ENCODE peak calls at places on chromosomes 13 and 19, in six cellular contexts. One of them, this sample, is unnamed.

GRCh38 chr13:110391273-110391672 is 84.2 kb downstream of the COL4A2 start:
- DNase-seq in A549: no peak
- DNase-seq in tibial artery: no peak
- DNase-seq in esophagus squamous epithelium: no peak
- DNase-seq in hepatocyte: no peak
- DNase-seq in breast epithelium: no peak
- DNase-seq in this sample: no peak

GRCh38 chr13:53200498-53201453 is 172.2 kb downstream of the OLFM4 start:
- DNase-seq in A549: no peak
- DNase-seq in tibial artery: no peak
- DNase-seq in esophagus squamous epithelium: no peak
- DNase-seq in hepatocyte: peak
- DNase-seq in breast epithelium: peak
- DNase-seq in this sample: no peak

GRCh38 chr13:51152713-51153112 is 41.6 kb upstream of the C13orf42 start:
- DNase-seq in A549: no peak
- DNase-seq in tibial artery: no peak
- DNase-seq in esophagus squamous epithelium: no peak
- DNase-seq in hepatocyte: peak
- DNase-seq in breast epithelium: no peak
- DNase-seq in this sample: no peak

GRCh38 chr19:15702590-15702930 is 25.3 kb upstream of the OR10H2 start:
- DNase-seq in A549: peak
- DNase-seq in tibial artery: peak
- DNase-seq in esophagus squamous epithelium: peak
- DNase-seq in hepatocyte: no peak
- DNase-seq in breast epithelium: peak
- DNase-seq in this sample: no peak

GRCh38 chr19:50679177-50680125 is 30.2 kb downstream of the C19orf81 start:
- DNase-seq in A549: peak
- DNase-seq in tibial artery: peak
- DNase-seq in esophagus squamous epithelium: no peak
- DNase-seq in hepatocyte: peak
- DNase-seq in breast epithelium: peak
- DNase-seq in this sample: no peak

GRCh38 chr19:30046522-30046921 is 104.5 kb downstream of the URI1 start:
- DNase-seq in A549: peak
- DNase-seq in tibial artery: no peak
- DNase-seq in esophagus squamous epithelium: no peak
- DNase-seq in hepatocyte: no peak
- DNase-seq in breast epithelium: no peak
- DNase-seq in this sample: no peak

GRCh38 chr13:112967666-112968379 is 1.2 kb upstream of the MCF2L start:
- DNase-seq in A549: no peak
- DNase-seq in tibial artery: peak
- DNase-seq in esophagus squamous epithelium: no peak
- DNase-seq in hepatocyte: no peak
- DNase-seq in breast epithelium: peak
- DNase-seq in this sample: no peak

GRCh38 chr13:30037766-30038165 is 187.3 kb upstream of the UBL3 start:
- DNase-seq in A549: no peak
- DNase-seq in tibial artery: no peak
- DNase-seq in esophagus squamous epithelium: no peak
- DNase-seq in hepatocyte: no peak
- DNase-seq in breast epithelium: no peak
- DNase-seq in this sample: no peak

GRCh38 chr19:49408816-49409440 is 14.3 kb downstream of the PTH2 start:
- DNase-seq in A549: no peak
- DNase-seq in tibial artery: no peak
- DNase-seq in esophagus squamous epithelium: no peak
- DNase-seq in hepatocyte: no peak
- DNase-seq in breast epithelium: no peak
- DNase-seq in this sample: no peak

GRCh38 chr13:91506759-91507158 is 108.3 kb downstream of the GPC5 start:
- DNase-seq in A549: no peak
- DNase-seq in tibial artery: no peak
- DNase-seq in esophagus squamous epithelium: no peak
- DNase-seq in hepatocyte: no peak
- DNase-seq in breast epithelium: no peak
- DNase-seq in this sample: no peak

GRCh38 chr19:35704218-35704617 is at the start of gene ZBTB32:
- DNase-seq in A549: no peak
- DNase-seq in tibial artery: no peak
- DNase-seq in esophagus squamous epithelium: no peak
- DNase-seq in hepatocyte: no peak
- DNase-seq in breast epithelium: no peak
- DNase-seq in this sample: no peak

GRCh38 chr19:34733266-34733825 is 697 bp upstream of the ZNF181 start:
- DNase-seq in A549: no peak
- DNase-seq in tibial artery: peak
- DNase-seq in esophagus squamous epithelium: no peak
- DNase-seq in hepatocyte: peak
- DNase-seq in breast epithelium: no peak
- DNase-seq in this sample: peak

GRCh38 chr13:24822640-24823039 is 58.7 kb downstream of the RNF17 start:
- DNase-seq in A549: no peak
- DNase-seq in tibial artery: no peak
- DNase-seq in esophagus squamous epithelium: no peak
- DNase-seq in hepatocyte: no peak
- DNase-seq in breast epithelium: no peak
- DNase-seq in this sample: no peak

GRCh38 chr13:40583738-40584137 is 82.7 kb downstream of the FOXO1 start:
- DNase-seq in A549: no peak
- DNase-seq in tibial artery: no peak
- DNase-seq in esophagus squamous epithelium: no peak
- DNase-seq in hepatocyte: no peak
- DNase-seq in breast epithelium: no peak
- DNase-seq in this sample: no peak

DNA sequence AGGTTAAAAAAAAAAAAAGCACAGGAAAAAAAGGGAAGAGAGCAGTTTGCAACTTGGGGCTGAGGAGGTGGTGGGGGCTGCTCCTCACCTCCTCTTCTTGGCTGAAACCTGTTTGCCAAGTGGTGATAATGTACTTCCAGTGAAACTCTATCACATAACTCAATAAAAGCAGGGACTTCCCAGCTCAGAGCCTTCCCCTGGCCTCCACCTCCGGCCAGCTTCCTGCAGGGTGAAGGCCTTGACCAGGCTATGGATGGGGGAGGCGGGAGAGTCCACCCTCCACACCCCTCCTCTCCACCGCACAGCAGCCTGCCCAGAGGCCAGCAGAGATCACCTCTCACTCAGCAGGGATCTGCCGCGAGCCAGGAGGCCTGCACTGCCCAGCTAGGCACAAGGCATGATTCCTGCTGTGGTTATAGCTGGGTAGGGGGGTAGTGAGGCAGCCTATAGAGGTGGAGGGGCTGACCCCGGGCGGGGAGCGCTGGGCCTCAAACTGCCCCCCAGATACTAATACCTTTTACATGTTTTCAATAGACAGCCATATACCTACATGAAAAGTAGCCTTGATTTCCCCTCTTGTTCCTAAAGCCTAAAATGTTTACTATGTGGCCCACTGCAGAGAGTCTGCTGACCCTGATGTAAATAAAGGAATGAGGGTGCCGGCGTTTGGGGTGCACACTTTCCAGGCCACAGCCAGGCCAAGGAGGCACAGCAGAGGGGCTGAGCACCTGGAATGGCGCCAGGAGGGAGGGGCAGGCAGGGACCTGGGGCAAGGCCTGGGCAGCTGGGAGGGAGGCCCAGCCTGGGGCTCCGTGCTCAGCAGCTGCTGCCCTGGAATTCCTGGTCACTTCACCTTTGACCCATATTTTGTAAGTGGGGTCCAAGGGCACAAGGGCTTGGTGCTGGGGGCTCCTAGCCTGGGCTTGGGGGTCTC is 10.3 kb downstream of the ZNF787 start:
- DNase-seq in A549: no peak
- DNase-seq in tibial artery: no peak
- DNase-seq in esophagus squamous epithelium: no peak
- DNase-seq in hepatocyte: peak
- DNase-seq in breast epithelium: no peak
- DNase-seq in this sample: no peak
- H3K27ac ChIP-seq in A549: peak
- H3K27ac ChIP-seq in tibial artery: no peak
- H3K27ac ChIP-seq in esophagus squamous epithelium: peak
- H3K27ac ChIP-seq in hepatocyte: peak
- H3K27ac ChIP-seq in breast epithelium: peak
- H3K27ac ChIP-seq in this sample: no peak

DNA sequence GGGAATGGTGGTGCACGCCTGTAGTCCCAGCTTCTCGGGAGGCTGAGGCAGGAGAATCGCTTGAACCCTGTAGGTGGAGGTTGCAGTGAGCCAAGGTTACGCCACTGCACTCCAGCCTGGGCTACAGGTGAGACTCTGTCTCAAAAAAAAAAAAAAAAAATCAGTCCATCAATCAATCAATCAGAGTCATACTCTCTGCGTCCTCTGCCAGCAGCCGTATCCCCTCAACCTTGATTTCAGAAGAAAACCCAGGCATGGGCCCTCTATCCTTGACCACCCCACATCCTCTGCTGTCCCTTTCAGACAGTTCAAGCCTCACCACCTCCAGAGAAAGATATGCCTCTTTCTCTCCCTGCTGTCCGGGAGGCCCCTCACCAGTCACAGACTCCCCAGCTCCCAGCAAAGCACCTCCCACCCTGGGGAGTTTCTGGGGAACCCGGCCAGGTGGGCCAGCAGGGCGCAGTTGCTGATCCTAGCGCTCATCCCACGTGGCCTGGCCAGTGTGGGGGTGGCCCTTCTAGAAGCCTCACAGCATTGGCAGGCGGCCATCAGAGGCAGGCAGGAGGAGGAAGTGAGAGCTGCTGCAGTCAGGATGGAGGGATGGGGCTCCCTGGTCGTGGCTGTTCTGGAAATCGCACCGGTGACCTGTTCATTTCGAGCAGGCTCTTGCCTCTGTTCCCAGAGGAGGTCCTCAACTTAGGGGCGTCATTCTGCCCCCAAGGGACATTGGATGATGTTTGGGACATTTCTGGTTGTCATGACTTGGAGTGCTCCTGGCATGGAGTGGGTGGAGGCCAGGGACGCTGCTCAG is 10.2 kb upstream of the JSRP1 start:
- DNase-seq in A549: no peak
- DNase-seq in tibial artery: peak
- DNase-seq in esophagus squamous epithelium: no peak
- DNase-seq in hepatocyte: no peak
- DNase-seq in breast epithelium: peak
- DNase-seq in this sample: peak
- TF ChIP-seq CTCF in A549: no peak
- TF ChIP-seq CTCF in tibial artery: no peak
- TF ChIP-seq CTCF in esophagus squamous epithelium: no peak
- TF ChIP-seq CTCF in hepatocyte: no peak
- TF ChIP-seq CTCF in breast epithelium: no peak
- TF ChIP-seq CTCF in this sample: no peak

GRCh38 chr19:14116918-14117578 is 514 bp downstream of the PRKACA start:
- DNase-seq in A549: no peak
- DNase-seq in tibial artery: peak
- DNase-seq in esophagus squamous epithelium: peak
- DNase-seq in hepatocyte: peak
- DNase-seq in breast epithelium: no peak
- DNase-seq in this sample: no peak

GRCh38 chr19:14116525-14116917 is 1.0 kb downstream of the PRKACA start:
- DNase-seq in A549: no peak
- DNase-seq in tibial artery: no peak
- DNase-seq in esophagus squamous epithelium: no peak
- DNase-seq in hepatocyte: no peak
- DNase-seq in breast epithelium: no peak
- DNase-seq in this sample: no peak

GRCh38 chr19:14114854-14115253 is 2.7 kb downstream of the PRKACA start:
- DNase-seq in A549: peak
- DNase-seq in tibial artery: no peak
- DNase-seq in esophagus squamous epithelium: no peak
- DNase-seq in hepatocyte: no peak
- DNase-seq in breast epithelium: no peak
- DNase-seq in this sample: no peak

GRCh38 chr19:14114439-14114838 is 3.1 kb downstream of the PRKACA start:
- DNase-seq in A549: no peak
- DNase-seq in tibial artery: no peak
- DNase-seq in esophagus squamous epithelium: no peak
- DNase-seq in hepatocyte: no peak
- DNase-seq in breast epithelium: no peak
- DNase-seq in this sample: no peak

DNA sequence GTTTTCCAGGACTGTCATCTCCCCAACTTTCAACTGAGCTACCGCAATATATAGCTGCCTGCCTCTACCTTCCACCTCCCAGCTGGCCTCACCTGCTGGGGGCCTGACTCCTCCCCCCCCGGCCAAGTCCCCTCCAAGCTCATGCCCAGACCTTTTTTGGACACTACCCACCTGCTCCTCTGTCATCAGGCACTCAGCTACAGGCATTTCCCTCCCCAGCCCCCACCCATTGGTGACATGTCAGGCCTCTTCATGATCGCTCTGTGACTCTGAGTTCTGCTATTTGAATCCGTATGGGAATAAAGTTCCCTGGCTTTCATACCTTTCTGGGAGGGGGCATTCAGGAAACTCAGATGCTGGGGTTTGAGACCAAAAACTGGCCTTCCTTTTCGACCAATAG is 1.8 kb downstream of the PRKACA start:
- DNase-seq in A549: no peak
- DNase-seq in tibial artery: no peak
- DNase-seq in esophagus squamous epithelium: no peak
- DNase-seq in hepatocyte: no peak
- DNase-seq in breast epithelium: no peak
- DNase-seq in this sample: no peak
- H3K27ac ChIP-seq in A549: no peak
- H3K27ac ChIP-seq in tibial artery: peak
- H3K27ac ChIP-seq in esophagus squamous epithelium: peak
- H3K27ac ChIP-seq in hepatocyte: no peak
- H3K27ac ChIP-seq in breast epithelium: peak
- H3K27ac ChIP-seq in this sample: peak

DNA sequence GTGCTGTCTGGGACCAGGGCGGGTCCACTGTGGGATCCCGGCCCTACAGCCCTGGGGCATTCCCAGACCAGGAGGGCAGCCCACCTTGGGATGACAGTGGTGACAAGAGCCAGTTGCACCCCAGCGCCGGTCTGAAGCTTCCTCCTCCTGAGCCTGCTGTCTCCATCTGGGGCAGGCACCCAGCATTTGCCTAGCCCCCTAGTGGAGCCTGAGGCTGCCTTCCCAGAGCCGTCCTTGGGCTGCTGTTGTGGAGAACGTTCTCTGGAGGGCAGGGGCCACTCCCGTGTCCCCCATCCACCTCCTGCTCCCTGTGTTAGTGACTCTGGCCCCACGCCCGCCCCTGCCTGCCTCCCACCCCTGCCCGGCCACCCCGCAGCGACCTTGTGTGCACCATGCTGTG is 148.5 kb downstream of the KDM4B start:
- DNase-seq in A549: no peak
- DNase-seq in tibial artery: no peak
- DNase-seq in esophagus squamous epithelium: no peak
- DNase-seq in hepatocyte: no peak
- DNase-seq in breast epithelium: no peak
- DNase-seq in this sample: no peak
- TF ChIP-seq CTCF in A549: no peak
- TF ChIP-seq CTCF in tibial artery: no peak
- TF ChIP-seq CTCF in esophagus squamous epithelium: no peak
- TF ChIP-seq CTCF in hepatocyte: no peak
- TF ChIP-seq CTCF in breast epithelium: no peak
- TF ChIP-seq CTCF in this sample: no peak

GRCh38 chr19:1009043-1009975 is 9.1 kb downstream of the GRIN3B start:
- DNase-seq in A549: no peak
- DNase-seq in tibial artery: no peak
- DNase-seq in esophagus squamous epithelium: no peak
- DNase-seq in hepatocyte: no peak
- DNase-seq in breast epithelium: no peak
- DNase-seq in this sample: no peak
- H3K27ac ChIP-seq in A549: no peak
- H3K27ac ChIP-seq in tibial artery: no peak
- H3K27ac ChIP-seq in esophagus squamous epithelium: peak
- H3K27ac ChIP-seq in hepatocyte: no peak
- H3K27ac ChIP-seq in breast epithelium: no peak
- H3K27ac ChIP-seq in this sample: no peak

GRCh38 chr13:97067342-97067895 is 73.1 kb upstream of the OXGR1 start:
- DNase-seq in A549: no peak
- DNase-seq in tibial artery: no peak
- DNase-seq in esophagus squamous epithelium: no peak
- DNase-seq in hepatocyte: no peak
- DNase-seq in breast epithelium: no peak
- DNase-seq in this sample: no peak
- TF ChIP-seq CTCF in A549: no peak
- TF ChIP-seq CTCF in tibial artery: no peak
- TF ChIP-seq CTCF in esophagus squamous epithelium: no peak
- TF ChIP-seq CTCF in hepatocyte: no peak
- TF ChIP-seq CTCF in breast epithelium: no peak
- TF ChIP-seq CTCF in this sample: no peak